ENCODE peak calls at places on chromosomes 13 and 19, in five cellular contexts. S, M, X, C and D are unnamed samples. For H3K4me1 and H3K27me3, the result is how much of the 10 kb centered on the place peaks cover.

GRCh38 chr13:100506600-100507422 is 81.8 kb downstream of the GGACT start:
- DNase-seq in M (no peak), X (no peak), S (no peak), C (no peak), D (peak)

GRCh38 chr19:34241513-34242337 is 12.6 kb upstream of the GARRE1 start:
- DNase-seq in S (peak), M (peak), X (no peak), C (peak), D (peak)

GRCh38 chr19:46648961-46649960 is 11.7 kb downstream of the DACT3 start:
- DNase-seq in C (no peak), X (no peak), M (no peak), S (no peak), D (no peak)

GRCh38 chr19:45358213-45358792 is 12.1 kb downstream of the ERCC2 start:
- DNase-seq in M (no peak), C (no peak), X (no peak), S (no peak), D (no peak)

GRCh38 chr13:112225429-112226090 is 150.6 kb upstream of the SPACA7 start:
- DNase-seq in C (no peak), M (peak), X (no peak), S (no peak), D (no peak)

GRCh38 chr19:55528030-55528801 is 8.7 kb downstream of the SBK2 start:
- DNase-seq in M (no peak), X (no peak), C (no peak), S (peak), D (peak)

GRCh38 chr13:20136781-20137703 is 23.8 kb downstream of the GJA3 start:
- DNase-seq in X (peak), M (peak), S (peak), C (peak), D (peak)

GRCh38 chr19:33687761-33688656 is 66.3 kb downstream of the CHST8 start:
- DNase-seq in X (no peak), S (no peak), M (no peak), C (no peak), D (no peak)

GRCh38 chr13:112888238-112889111 is 80.5 kb upstream of the MCF2L start:
- DNase-seq in X (no peak), C (peak), M (no peak), S (peak), D (no peak)

GRCh38 chr13:109408596-109409382 is 377.6 kb downstream of the IRS2 start:
- DNase-seq in X (no peak), M (no peak), S (no peak), C (no peak), D (no peak)

GRCh38 chr19:12938536-12939291 is at the start of gene CALR:
- DNase-seq in S (peak), C (no peak), M (peak), X (peak), D (peak)

GRCh38 chr13:28337196-28338045 is 157.5 kb downstream of the FLT1 start:
- DNase-seq in M (no peak), X (peak), C (no peak), S (no peak), D (no peak)

GRCh38 chr19:30334841-30335240 is 37.3 kb upstream of the ZNF536 start:
- DNase-seq in C (peak), S (no peak), X (no peak), M (no peak), D (no peak)

GRCh38 chr19:15297416-15298224 is 34.7 kb downstream of the BRD4 start:
- DNase-seq in C (no peak), X (peak), M (peak), S (peak), D (peak)

GRCh38 chr19:31054430-31054829 is 294.8 kb downstream of the TSHZ3 start:
- DNase-seq in X (peak), C (peak), S (peak), M (peak), D (peak)

GRCh38 chr19:10105241-10106099 is 692 bp upstream of the PPAN start:
- DNase-seq in X (no peak), M (peak), S (no peak), C (no peak), D (no peak)

GRCh38 chr13:29802621-29803020 is 47.8 kb downstream of the UBL3 start:
- DNase-seq in M (no peak), C (no peak), X (peak), S (no peak), D (no peak)

GRCh38 chr13:44271031-44271433 is 102.6 kb upstream of the SERP2 start:
- DNase-seq in M (no peak), X (no peak), S (no peak), C (no peak), D (no peak)

GRCh38 chr13:44270153-44270552 is 103.5 kb upstream of the SERP2 start:
- DNase-seq in S (no peak), X (no peak), C (no peak), M (no peak), D (no peak)

GRCh38 chr13:44267966-44268365 is 105.7 kb upstream of the SERP2 start:
- DNase-seq in C (no peak), X (peak), S (no peak), M (no peak), D (no peak)

GRCh38 chr13:44267203-44267602 is 106.4 kb upstream of the SERP2 start:
- DNase-seq in M (no peak), X (no peak), S (no peak), C (no peak), D (no peak)

GRCh38 chr13:44268965-44269364 is 104.7 kb upstream of the SERP2 start:
- DNase-seq in C (no peak), S (no peak), M (no peak), X (no peak), D (no peak)
- H3K4me1 ChIP-seq in C (under half), S (under half), M (under half), X (under half), D (under half)

DNA sequence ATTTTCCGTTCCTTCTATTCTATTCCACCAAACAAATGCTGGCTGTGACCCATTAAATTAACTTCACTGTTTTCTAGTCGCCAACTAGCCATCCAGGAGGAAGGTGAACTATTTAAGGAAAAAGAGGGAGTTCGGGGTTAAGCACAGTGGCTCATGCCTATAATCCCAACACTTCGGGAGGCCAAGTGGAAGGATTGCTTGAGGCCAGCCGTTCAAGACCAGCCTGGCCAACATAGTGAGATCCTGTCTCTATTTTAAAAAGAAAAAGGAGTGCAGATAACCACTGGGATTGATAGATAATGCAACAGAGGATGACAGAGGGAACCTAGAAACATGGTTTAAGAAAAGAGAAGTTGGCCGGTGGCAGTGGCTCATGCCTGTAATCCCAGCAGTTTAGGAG is 44.7 kb downstream of the SPTBN4 start:
- DNase-seq in S (no peak), X (no peak), M (no peak), C (no peak), D (no peak)
- H3K27me3 ChIP-seq in S (under half), X (under half), M (under half), C (half or more), D (under half)

GRCh38 chr19:14004619-14005380 is 1.3 kb downstream of the RFX1 start:
- DNase-seq in M (peak), S (no peak), X (peak), C (no peak), D (peak)

GRCh38 chr19:14006085-14006765 is at the start of gene RFX1:
- DNase-seq in M (peak), C (peak), X (peak), S (peak), D (peak)

GRCh38 chr19:14003279-14004051 is 2.7 kb downstream of the RFX1 start:
- DNase-seq in X (no peak), C (no peak), M (no peak), S (no peak), D (no peak)

GRCh38 chr19:14006766-14007562 is 844 bp upstream of the RFX1 start:
- DNase-seq in M (no peak), X (no peak), S (peak), C (peak), D (no peak)

DNA sequence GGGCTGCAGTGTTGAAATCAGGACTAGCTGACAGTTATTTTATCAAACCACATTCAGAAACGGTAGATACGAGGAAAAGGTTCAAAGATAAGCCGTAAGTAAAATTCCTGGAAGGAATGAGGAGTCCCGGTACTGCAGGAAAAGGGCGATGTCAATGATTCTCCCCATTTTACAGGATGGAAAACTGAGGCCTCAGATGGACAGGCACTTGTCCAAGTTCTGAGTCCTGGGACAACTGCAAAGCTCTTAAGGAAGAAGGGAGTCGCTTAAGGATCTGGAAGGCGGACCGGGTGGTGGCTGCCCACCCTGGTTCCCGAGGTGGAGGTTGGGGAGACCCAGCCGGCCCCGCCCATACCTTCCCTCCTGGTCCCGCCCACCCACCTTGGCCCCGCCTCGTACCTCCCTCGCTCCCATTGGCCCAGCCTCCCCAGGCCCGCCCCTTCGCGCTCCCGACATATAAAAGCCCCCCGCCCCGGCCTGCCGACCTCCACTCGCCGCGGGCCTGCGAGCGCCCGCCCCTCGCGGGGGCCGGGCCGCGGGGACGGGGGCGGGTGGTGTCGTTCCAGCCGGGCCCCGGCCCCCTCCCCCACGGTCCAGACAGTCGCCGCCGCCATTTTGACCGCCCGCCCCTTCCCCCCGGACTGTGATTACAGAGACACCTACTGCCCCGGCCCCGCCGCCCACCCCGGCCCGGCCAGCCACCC is 587 bp downstream of the RFX1 start:
- DNase-seq in M (peak), X (peak), S (peak), C (peak), D (peak)
- H3K4me3 ChIP-seq in M (peak), X (peak), S (peak), C (peak), D (peak)

DNA sequence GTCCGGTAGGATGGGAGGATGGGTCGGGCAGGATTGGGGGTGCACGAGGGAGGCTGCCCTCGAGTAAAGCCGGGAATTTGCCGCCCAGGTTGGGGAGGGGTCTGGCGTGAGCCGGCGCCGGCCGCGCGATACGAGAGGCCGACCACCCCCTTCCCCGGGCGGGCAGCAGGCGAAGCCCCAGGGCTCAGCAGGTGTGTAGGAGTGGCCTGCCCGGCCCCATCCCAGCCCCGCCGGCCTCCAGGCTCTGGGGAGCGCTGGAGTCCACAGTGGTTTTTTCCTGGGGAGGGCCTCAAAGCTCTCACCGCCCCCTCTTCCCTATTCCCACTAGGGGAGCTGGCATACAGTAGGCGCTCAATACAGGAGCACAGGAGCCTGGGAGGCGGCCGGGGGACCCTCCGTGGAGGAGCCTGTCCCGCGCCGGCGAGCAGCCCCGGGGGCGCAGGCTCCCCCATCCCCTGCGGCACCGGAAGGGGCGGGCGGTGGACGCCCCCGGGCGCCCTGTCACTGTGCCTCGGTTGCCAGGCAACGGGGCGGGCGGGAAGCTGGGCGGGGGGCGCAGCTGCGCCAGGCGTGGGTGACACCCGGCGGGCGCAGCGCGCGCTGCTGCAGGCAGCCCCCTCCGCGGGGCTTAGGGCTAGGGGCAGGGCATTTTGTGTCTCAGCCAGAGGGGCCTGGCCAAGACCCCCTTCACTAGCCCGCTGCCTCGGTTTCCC is 3.5 kb upstream of the REXO1 start:
- DNase-seq in C (no peak), M (no peak), X (no peak), S (peak), D (no peak)
- H3K4me1 ChIP-seq in C (under half), M (half or more), X (under half), S (under half), D (under half)

DNA sequence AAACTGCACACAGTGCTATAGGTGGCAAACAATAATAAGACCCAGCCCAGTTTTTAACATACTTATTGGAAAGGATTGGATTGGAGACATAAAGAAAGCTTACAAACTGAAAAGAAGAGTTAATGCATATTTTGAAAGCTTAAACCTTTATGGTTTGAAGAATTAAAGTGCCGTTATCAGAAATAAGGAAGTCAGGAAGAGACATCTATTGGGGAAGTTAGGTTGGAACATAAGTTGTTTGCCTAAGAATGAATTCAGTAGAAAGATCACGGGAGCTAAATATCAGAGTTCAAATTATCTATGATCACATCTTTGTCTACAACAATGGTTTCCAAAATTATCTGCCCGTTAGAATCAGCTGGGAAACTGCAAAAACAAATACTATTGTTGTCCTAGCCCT is 767.9 kb downstream of the PCDH9 start:
- DNase-seq in S (no peak), M (no peak), X (no peak), C (no peak), D (no peak)
- H3K27me3 ChIP-seq in S (under half), M (under half), X (under half), C (under half), D (under half)

GRCh38 chr13:23067129-23067528 is 113.7 kb upstream of the SGCG start:
- DNase-seq in M (no peak), C (no peak), X (no peak), S (no peak), D (no peak)

GRCh38 chr13:23074054-23074805 is 106.5 kb upstream of the SGCG start:
- DNase-seq in X (no peak), S (no peak), M (no peak), C (no peak), D (peak)

GRCh38 chr13:23069571-23069970 is 111.2 kb upstream of the SGCG start:
- DNase-seq in C (no peak), M (no peak), X (no peak), S (no peak), D (no peak)
- H3K4me3 ChIP-seq in C (no peak), M (no peak), X (no peak), S (no peak), D (no peak)